ENCODE peak calls at places on chromosomes 7 and 10, in nine cellular contexts. H is IMR-90, B is foreskin keratinocyte, Q is psoas muscle, X is hepatocyte, C is GM12865, Z is AG04450, V is stomach, F is sigmoid colon. I is an unnamed sample.

GRCh38 chr7:102991540-102992214 is 78.9 kb downstream of the LRRC17 start:
- DNase-seq in H (peak; percentile 99), B (peak; percentile 86), Q (no peak), X (peak; percentile 60), C (no peak), Z (peak; percentile 88), V (peak; percentile 72), F (no peak), I (no peak)

GRCh38 chr7:29538322-29538874 is 25.2 kb upstream of the PRR15 start:
- DNase-seq in H (no peak), B (no peak), Q (no peak), X (peak; percentile 21), C (no peak), Z (no peak), V (no peak), F (no peak), I (no peak)

GRCh38 chr7:18317956-18318355 is 177.6 kb upstream of the HDAC9 start:
- DNase-seq in H (no peak), B (no peak), Q (no peak), X (no peak), C (no peak), Z (no peak), V (no peak), F (no peak), I (no peak)

GRCh38 chr10:80541144-80541750 is 3.5 kb downstream of the SH2D4B start:
- DNase-seq in H (no peak), B (no peak), Q (no peak), X (no peak), C (peak; percentile 63), Z (no peak), V (no peak), F (peak; percentile 65), I (no peak)

GRCh38 chr7:66669088-66669487 is 40.4 kb downstream of the KCTD7 start:
- DNase-seq in H (no peak), B (no peak), Q (no peak), X (no peak), C (no peak), Z (no peak), V (no peak), F (no peak), I (no peak)

GRCh38 chr7:135271255-135271615 is 37.6 kb downstream of the STRA8 start:
- DNase-seq in H (no peak), B (no peak), Q (no peak), X (no peak), C (no peak), Z (no peak), V (no peak), F (no peak), I (no peak)

GRCh38 chr10:36534471-36535002 is 590.9 kb upstream of the ANKRD30A start:
- DNase-seq in H (peak; percentile 95), B (peak; percentile 99), Q (no peak), X (peak; percentile 12), C (peak; percentile 38), Z (peak; percentile 59), V (no peak), F (no peak), I (no peak)

GRCh38 chr7:136086712-136087111 is 109.6 kb upstream of the MTPN start:
- DNase-seq in H (peak; percentile 85), B (peak; percentile 52), Q (no peak), X (peak; percentile 72), C (peak; percentile 24), Z (peak; percentile 69), V (peak; percentile 44), F (peak; percentile 74), I (peak; percentile 23)

GRCh38 chr10:78339251-78339650 is 305.6 kb downstream of the RPS24 start:
- DNase-seq in H (no peak), B (no peak), Q (no peak), X (no peak), C (no peak), Z (no peak), V (peak; percentile 21), F (peak; percentile 58), I (no peak)

GRCh38 chr10:80277567-80278250 is 11.7 kb downstream of the MAT1A start:
- DNase-seq in H (no peak), B (no peak), Q (no peak), X (peak; percentile 18), C (no peak), Z (no peak), V (peak; percentile 17), F (no peak), I (no peak)

GRCh38 chr7:2411049-2411448 is 7.6 kb downstream of the CHST12 start:
- DNase-seq in H (no peak), B (no peak), Q (no peak), X (no peak), C (no peak), Z (no peak), V (no peak), F (no peak), I (no peak)

GRCh38 chr7:145169908-145170307 is 334.1 kb upstream of the TPK1 start:
- DNase-seq in H (no peak), B (no peak), Q (no peak), X (no peak), C (no peak), Z (no peak), V (no peak), F (no peak), I (no peak)

GRCh38 chr10:126315471-126316177 is 72.7 kb downstream of the ADAM12 start:
- DNase-seq in H (peak; percentile 83), B (no peak), Q (no peak), X (peak; percentile 19), C (no peak), Z (peak; percentile 56), V (no peak), F (no peak), I (no peak)

GRCh38 chr10:13712799-13713581 is 126.2 kb downstream of the PRPF18 start:
- DNase-seq in H (peak; percentile 99), B (peak; percentile 74), Q (peak; percentile 88), X (peak; percentile 36), C (peak; percentile 89), Z (peak; percentile 93), V (peak; percentile 49), F (peak; percentile 93), I (peak; percentile 60)

GRCh38 chr7:73865738-73866445 is 4.9 kb downstream of the TMEM270 start:
- DNase-seq in H (peak; percentile 63), B (no peak), Q (peak; percentile 69), X (peak; percentile 73), C (peak; percentile 35), Z (no peak), V (peak; percentile 41), F (no peak), I (no peak)

GRCh38 chr10:23490115-23490514 is 51.2 kb downstream of the OTUD1 start:
- DNase-seq in H (no peak), B (no peak), Q (no peak), X (no peak), C (no peak), Z (no peak), V (no peak), F (no peak), I (no peak)

GRCh38 chr7:34064511-34065158 is 159.3 kb downstream of the BMPER start:
- DNase-seq in H (peak; percentile 67), B (no peak), Q (peak; percentile 77), X (no peak), C (no peak), Z (no peak), V (no peak), F (no peak), I (no peak)

GRCh38 chr10:27369832-27370231 is 129.2 kb upstream of the ACBD5 start:
- DNase-seq in H (no peak), B (no peak), Q (no peak), X (no peak), C (no peak), Z (no peak), V (no peak), F (no peak), I (no peak)
- TF ChIP-seq CTCF in H (peak; percentile 29), B (peak; percentile 67), Q (no peak), X (peak; percentile 47), C (no peak), Z (peak; percentile 32), V (no peak), F (no peak), I (no peak)

GRCh38 chr7:31056775-31057346 is 4.8 kb downstream of the ADCYAP1R1 start:
- DNase-seq in H (no peak), B (no peak), Q (no peak), X (no peak), C (no peak), Z (no peak), V (no peak), F (no peak), I (no peak)
- TF ChIP-seq CTCF in H (no peak), B (peak; percentile 45), Q (no peak), X (no peak), C (no peak), Z (no peak), V (no peak), F (no peak), I (no peak)

GRCh38 chr7:138981332-138982203 is at the start of gene KIAA1549:
- DNase-seq in H (peak; percentile 64), B (no peak), Q (peak; percentile 70), X (peak; percentile 92), C (peak; percentile 83), Z (no peak), V (peak; percentile 77), F (peak; percentile 70), I (no peak)

GRCh38 chr7:138978541-138979184 is 2.5 kb downstream of the KIAA1549 start:
- DNase-seq in H (no peak), B (no peak), Q (no peak), X (no peak), C (no peak), Z (no peak), V (no peak), F (no peak), I (no peak)

GRCh38 chr7:138980575-138981285 is 459 bp downstream of the KIAA1549 start:
- DNase-seq in H (no peak), B (no peak), Q (no peak), X (peak; percentile 13), C (peak; percentile 50), Z (no peak), V (no peak), F (no peak), I (no peak)

GRCh38 chr7:138979988-138980574 is 1.1 kb downstream of the KIAA1549 start:
- DNase-seq in H (no peak), B (peak; percentile 45), Q (no peak), X (no peak), C (no peak), Z (no peak), V (no peak), F (no peak), I (no peak)

GRCh38 chr7:138979226-138979979 is 1.8 kb downstream of the KIAA1549 start:
- DNase-seq in H (peak; percentile 24), B (no peak), Q (no peak), X (no peak), C (peak; percentile 40), Z (no peak), V (no peak), F (no peak), I (no peak)
- TF ChIP-seq CTCF in H (no peak), B (peak; percentile 23), Q (no peak), X (no peak), C (peak; percentile 22), Z (peak; percentile 34), V (peak; percentile 21), F (no peak), I (no peak)

GRCh38 chr10:104327745-104328635 is 10.3 kb downstream of the ITPRIP start:
- DNase-seq in H (peak; percentile 89), B (peak; percentile 84), Q (no peak), X (peak; percentile 44), C (no peak), Z (no peak), V (no peak), F (peak; percentile 81), I (no peak)
- TF ChIP-seq CTCF in H (peak; percentile 33), B (peak; percentile 42), Q (no peak), X (no peak), C (no peak), Z (peak; percentile 36), V (no peak), F (no peak), I (no peak)

I was measured in omental fat pad.